ENCODE peak calls at places on chromosomes 7 and 10, in five cellular contexts. One of them, this sample, is unnamed.

GRCh38 chr7:76076995-76077394 is 29.1 kb downstream of the MDH2 start:
- DNase-seq in choroid plexus epithelial cell: no peak
- DNase-seq in activated naive CD8-positive, alpha-beta T cell treated with anti-CD3 and anti-CD28 coated beads, Interleukin-2, amount 50 U/mL, for 24 hours: no peak
- DNase-seq in SW480: no peak
- DNase-seq in AG09309: no peak
- DNase-seq in this sample: no peak

GRCh38 chr10:79292789-79293746 is 54.2 kb upstream of the PPIF start:
- DNase-seq in activated naive CD8-positive, alpha-beta T cell treated with anti-CD3 and anti-CD28 coated beads, Interleukin-2, amount 50 U/mL, for 24 hours: peak
- DNase-seq in choroid plexus epithelial cell: no peak
- DNase-seq in SW480: no peak
- DNase-seq in AG09309: no peak
- DNase-seq in this sample: no peak

GRCh38 chr7:80302636-80303035 is 168.0 kb downstream of the GNAI1 start:
- DNase-seq in choroid plexus epithelial cell: no peak
- DNase-seq in AG09309: no peak
- DNase-seq in activated naive CD8-positive, alpha-beta T cell treated with anti-CD3 and anti-CD28 coated beads, Interleukin-2, amount 50 U/mL, for 24 hours: no peak
- DNase-seq in SW480: no peak
- DNase-seq in this sample: no peak

GRCh38 chr10:6231146-6231545 is 28.4 kb downstream of the PFKFB3 start:
- DNase-seq in SW480: no peak
- DNase-seq in AG09309: no peak
- DNase-seq in choroid plexus epithelial cell: no peak
- DNase-seq in activated naive CD8-positive, alpha-beta T cell treated with anti-CD3 and anti-CD28 coated beads, Interleukin-2, amount 50 U/mL, for 24 hours: no peak
- DNase-seq in this sample: no peak

GRCh38 chr7:143202161-143202560 is 18.9 kb downstream of the TAS2R39 start:
- DNase-seq in choroid plexus epithelial cell: no peak
- DNase-seq in activated naive CD8-positive, alpha-beta T cell treated with anti-CD3 and anti-CD28 coated beads, Interleukin-2, amount 50 U/mL, for 24 hours: no peak
- DNase-seq in SW480: no peak
- DNase-seq in AG09309: no peak
- DNase-seq in this sample: no peak

GRCh38 chr7:123916240-123916724 is 8.8 kb upstream of the SPAM1 start:
- DNase-seq in activated naive CD8-positive, alpha-beta T cell treated with anti-CD3 and anti-CD28 coated beads, Interleukin-2, amount 50 U/mL, for 24 hours: no peak
- DNase-seq in AG09309: no peak
- DNase-seq in choroid plexus epithelial cell: peak
- DNase-seq in SW480: peak
- DNase-seq in this sample: no peak

GRCh38 chr10:71671983-71672535 is 47.5 kb downstream of the C10orf105 start:
- DNase-seq in AG09309: no peak
- DNase-seq in choroid plexus epithelial cell: no peak
- DNase-seq in activated naive CD8-positive, alpha-beta T cell treated with anti-CD3 and anti-CD28 coated beads, Interleukin-2, amount 50 U/mL, for 24 hours: no peak
- DNase-seq in SW480: no peak
- DNase-seq in this sample: no peak

GRCh38 chr10:72016608-72017310 is 52.6 kb downstream of the CHST3 start:
- DNase-seq in SW480: no peak
- DNase-seq in activated naive CD8-positive, alpha-beta T cell treated with anti-CD3 and anti-CD28 coated beads, Interleukin-2, amount 50 U/mL, for 24 hours: no peak
- DNase-seq in choroid plexus epithelial cell: no peak
- DNase-seq in AG09309: no peak
- DNase-seq in this sample: no peak

GRCh38 chr7:16484453-16485158 is 19.1 kb upstream of the SOSTDC1 start:
- DNase-seq in choroid plexus epithelial cell: peak
- DNase-seq in activated naive CD8-positive, alpha-beta T cell treated with anti-CD3 and anti-CD28 coated beads, Interleukin-2, amount 50 U/mL, for 24 hours: no peak
- DNase-seq in SW480: peak
- DNase-seq in AG09309: no peak
- DNase-seq in this sample: peak

GRCh38 chr7:64618785-64619456 is 47.0 kb upstream of the ZNF107 start:
- DNase-seq in AG09309: peak
- DNase-seq in activated naive CD8-positive, alpha-beta T cell treated with anti-CD3 and anti-CD28 coated beads, Interleukin-2, amount 50 U/mL, for 24 hours: no peak
- DNase-seq in SW480: peak
- DNase-seq in choroid plexus epithelial cell: peak
- DNase-seq in this sample: peak

GRCh38 chr7:14009453-14010418 is 20.3 kb upstream of the ETV1 start:
- DNase-seq in choroid plexus epithelial cell: no peak
- DNase-seq in SW480: no peak
- DNase-seq in AG09309: no peak
- DNase-seq in activated naive CD8-positive, alpha-beta T cell treated with anti-CD3 and anti-CD28 coated beads, Interleukin-2, amount 50 U/mL, for 24 hours: no peak
- DNase-seq in this sample: no peak

GRCh38 chr10:85874208-85874607 is 492.4 kb downstream of the GRID1 start:
- DNase-seq in activated naive CD8-positive, alpha-beta T cell treated with anti-CD3 and anti-CD28 coated beads, Interleukin-2, amount 50 U/mL, for 24 hours: no peak
- DNase-seq in SW480: no peak
- DNase-seq in choroid plexus epithelial cell: no peak
- DNase-seq in AG09309: no peak
- DNase-seq in this sample: no peak